ENCODE peak calls at places on chromosomes 3 and 15, in five cellular contexts. One of them, this sample, is unnamed.

GRCh38 chr3:40020689-40021088 is 211.3 kb downstream of the MYRIP start:
- DNase-seq in activated B cell treated with CpG ODN at 0.5 μM for 24 hours: no peak
- DNase-seq in aorta: no peak
- DNase-seq in Kasumi-1: no peak
- DNase-seq in T-helper 2 cell: no peak
- DNase-seq in this sample: no peak

GRCh38 chr3:128166971-128167453 is 13.7 kb downstream of the EEFSEC start:
- DNase-seq in activated B cell treated with CpG ODN at 0.5 μM for 24 hours: no peak
- DNase-seq in aorta: no peak
- DNase-seq in Kasumi-1: no peak
- DNase-seq in T-helper 2 cell: no peak
- DNase-seq in this sample: no peak

GRCh38 chr15:43186003-43186353 is 775 bp downstream of the CCNDBP1 start:
- DNase-seq in activated B cell treated with CpG ODN at 0.5 μM for 24 hours: no peak
- DNase-seq in aorta: no peak
- DNase-seq in Kasumi-1: no peak
- DNase-seq in T-helper 2 cell: no peak
- DNase-seq in this sample: no peak

GRCh38 chr15:91465696-91466095 is 365.6 kb downstream of the SV2B start:
- DNase-seq in activated B cell treated with CpG ODN at 0.5 μM for 24 hours: no peak
- DNase-seq in aorta: no peak
- DNase-seq in Kasumi-1: no peak
- DNase-seq in T-helper 2 cell: no peak
- DNase-seq in this sample: no peak

GRCh38 chr15:33160054-33160453 is 34.5 kb downstream of the FMN1 start:
- DNase-seq in activated B cell treated with CpG ODN at 0.5 μM for 24 hours: no peak
- DNase-seq in aorta: no peak
- DNase-seq in Kasumi-1: no peak
- DNase-seq in T-helper 2 cell: no peak
- DNase-seq in this sample: no peak

GRCh38 chr15:36029606-36030005 is 483.6 kb upstream of the DPH6 start:
- DNase-seq in activated B cell treated with CpG ODN at 0.5 μM for 24 hours: no peak
- DNase-seq in aorta: no peak
- DNase-seq in Kasumi-1: no peak
- DNase-seq in T-helper 2 cell: no peak
- DNase-seq in this sample: no peak

GRCh38 chr3:124834723-124835718 is 52.1 kb downstream of the ITGB5 start:
- DNase-seq in activated B cell treated with CpG ODN at 0.5 μM for 24 hours: no peak
- DNase-seq in aorta: no peak
- DNase-seq in Kasumi-1: peak; percentile 64
- DNase-seq in T-helper 2 cell: peak; percentile 32
- DNase-seq in this sample: no peak

GRCh38 chr15:66899555-66900350 is 165.6 kb upstream of the SMAD3 start:
- DNase-seq in activated B cell treated with CpG ODN at 0.5 μM for 24 hours: no peak
- DNase-seq in aorta: no peak
- DNase-seq in Kasumi-1: no peak
- DNase-seq in T-helper 2 cell: no peak
- DNase-seq in this sample: no peak

GRCh38 chr3:114632757-114633424 is 339.1 kb downstream of the TIGIT start:
- DNase-seq in activated B cell treated with CpG ODN at 0.5 μM for 24 hours: no peak
- DNase-seq in aorta: no peak
- DNase-seq in Kasumi-1: no peak
- DNase-seq in T-helper 2 cell: no peak
- DNase-seq in this sample: no peak

GRCh38 chr15:37931868-37932267 is 2.6 kb upstream of the TMCO5A start:
- DNase-seq in activated B cell treated with CpG ODN at 0.5 μM for 24 hours: no peak
- DNase-seq in aorta: no peak
- DNase-seq in Kasumi-1: no peak
- DNase-seq in T-helper 2 cell: no peak
- DNase-seq in this sample: no peak

GRCh38 chr3:139329364-139329850 is 14.4 kb upstream of the MRPS22 start:
- DNase-seq in activated B cell treated with CpG ODN at 0.5 μM for 24 hours: peak; percentile 71
- DNase-seq in aorta: peak; percentile 96
- DNase-seq in Kasumi-1: peak; percentile 77
- DNase-seq in T-helper 2 cell: peak; percentile 67
- DNase-seq in this sample: peak; percentile 66

GRCh38 chr3:156892701-156893100 is 66.5 kb downstream of the LEKR1 start:
- DNase-seq in activated B cell treated with CpG ODN at 0.5 μM for 24 hours: no peak
- DNase-seq in aorta: no peak
- DNase-seq in Kasumi-1: no peak
- DNase-seq in T-helper 2 cell: no peak
- DNase-seq in this sample: no peak

GRCh38 chr3:146130881-146131371 is 30.1 kb downstream of the PLOD2 start:
- DNase-seq in activated B cell treated with CpG ODN at 0.5 μM for 24 hours: no peak
- DNase-seq in aorta: no peak
- DNase-seq in Kasumi-1: no peak
- DNase-seq in T-helper 2 cell: no peak
- DNase-seq in this sample: no peak

GRCh38 chr15:84752700-84753099 is 4.3 kb downstream of the ZNF592 start:
- DNase-seq in activated B cell treated with CpG ODN at 0.5 μM for 24 hours: no peak
- DNase-seq in aorta: no peak
- DNase-seq in Kasumi-1: no peak
- DNase-seq in T-helper 2 cell: no peak
- DNase-seq in this sample: no peak

GRCh38 chr15:67120839-67121540 is 55.6 kb downstream of the SMAD3 start:
- DNase-seq in activated B cell treated with CpG ODN at 0.5 μM for 24 hours: peak; percentile 86
- DNase-seq in aorta: peak; percentile 97
- DNase-seq in Kasumi-1: no peak
- DNase-seq in T-helper 2 cell: peak; percentile 94
- DNase-seq in this sample: peak; percentile 53

GRCh38 chr3:184008161-184008560 is 9.5 kb downstream of the ABCC5 start:
- DNase-seq in activated B cell treated with CpG ODN at 0.5 μM for 24 hours: no peak
- DNase-seq in aorta: no peak
- DNase-seq in Kasumi-1: no peak
- DNase-seq in T-helper 2 cell: no peak
- DNase-seq in this sample: no peak

GRCh38 chr3:86743233-86743632 is 247.7 kb downstream of the VGLL3 start:
- DNase-seq in activated B cell treated with CpG ODN at 0.5 μM for 24 hours: no peak
- DNase-seq in aorta: no peak
- DNase-seq in Kasumi-1: no peak
- DNase-seq in T-helper 2 cell: no peak
- DNase-seq in this sample: no peak

GRCh38 chr15:60471314-60471713 is 7.6 kb downstream of the ICE2 start:
- DNase-seq in activated B cell treated with CpG ODN at 0.5 μM for 24 hours: no peak
- DNase-seq in aorta: no peak
- DNase-seq in Kasumi-1: no peak
- DNase-seq in T-helper 2 cell: no peak
- DNase-seq in this sample: no peak

GRCh38 chr15:57149196-57149595 is 227.1 kb upstream of the CGNL1 start:
- DNase-seq in activated B cell treated with CpG ODN at 0.5 μM for 24 hours: no peak
- DNase-seq in aorta: no peak
- DNase-seq in Kasumi-1: no peak
- DNase-seq in T-helper 2 cell: no peak
- DNase-seq in this sample: no peak

GRCh38 chr3:108645364-108645763 is 55.8 kb downstream of the DZIP3 start:
- DNase-seq in activated B cell treated with CpG ODN at 0.5 μM for 24 hours: no peak
- DNase-seq in aorta: no peak
- DNase-seq in Kasumi-1: no peak
- DNase-seq in T-helper 2 cell: no peak
- DNase-seq in this sample: no peak

GRCh38 chr3:195068045-195068444 is 202.9 kb downstream of the XXYLT1 start:
- DNase-seq in activated B cell treated with CpG ODN at 0.5 μM for 24 hours: no peak
- DNase-seq in aorta: no peak
- DNase-seq in Kasumi-1: no peak
- DNase-seq in T-helper 2 cell: no peak
- DNase-seq in this sample: no peak

GRCh38 chr15:77327844-77328529 is 91.9 kb downstream of the PEAK1 start:
- DNase-seq in activated B cell treated with CpG ODN at 0.5 μM for 24 hours: no peak
- DNase-seq in aorta: no peak
- DNase-seq in Kasumi-1: no peak
- DNase-seq in T-helper 2 cell: no peak
- DNase-seq in this sample: no peak

GRCh38 chr3:20246662-20247061 is 60.7 kb upstream of the SGO1 start:
- DNase-seq in activated B cell treated with CpG ODN at 0.5 μM for 24 hours: no peak
- DNase-seq in aorta: no peak
- DNase-seq in Kasumi-1: no peak
- DNase-seq in T-helper 2 cell: no peak
- DNase-seq in this sample: no peak